ENCODE peak calls at places on chromosomes 4 and X, in four cellular contexts. One of them, this sample, is unnamed.

GRCh38 chr4:141772838-141773237 is 136.5 kb downstream of the IL15 start:
- DNase-seq in hepatic stellate cell: no peak
- DNase-seq in IMR-90: no peak
- DNase-seq in HTR-8/SVneo: no peak
- DNase-seq in this sample: no peak

GRCh38 chrX:139831689-139832456 is 101.0 kb downstream of the ATP11C start:
- DNase-seq in hepatic stellate cell: peak
- DNase-seq in IMR-90: peak
- DNase-seq in HTR-8/SVneo: peak
- DNase-seq in this sample: peak

GRCh38 chr4:169404959-169405358 is 134.2 kb upstream of the SH3RF1 start:
- DNase-seq in HTR-8/SVneo: no peak
- DNase-seq in IMR-90: peak
- DNase-seq in hepatic stellate cell: no peak
- DNase-seq in this sample: no peak

GRCh38 chr4:139142980-139143379 is 34.0 kb downstream of the ELF2 start:
- DNase-seq in IMR-90: no peak
- DNase-seq in HTR-8/SVneo: no peak
- DNase-seq in hepatic stellate cell: no peak
- DNase-seq in this sample: no peak

GRCh38 chrX:79065696-79066095 is 78.8 kb upstream of the GPR174 start:
- DNase-seq in hepatic stellate cell: no peak
- DNase-seq in IMR-90: no peak
- DNase-seq in HTR-8/SVneo: no peak
- DNase-seq in this sample: no peak

GRCh38 chr4:168585168-168586091 is 88.6 kb downstream of the PALLD start:
- DNase-seq in IMR-90: peak
- DNase-seq in hepatic stellate cell: peak
- DNase-seq in HTR-8/SVneo: peak
- DNase-seq in this sample: peak

GRCh38 chr4:2081540-2081939 is 22.4 kb downstream of the NAT8L start:
- DNase-seq in hepatic stellate cell: no peak
- DNase-seq in HTR-8/SVneo: no peak
- DNase-seq in IMR-90: no peak
- DNase-seq in this sample: no peak

GRCh38 chr4:181613210-181613609 is 630.0 kb upstream of the TENM3 start:
- DNase-seq in IMR-90: no peak
- DNase-seq in HTR-8/SVneo: no peak
- DNase-seq in hepatic stellate cell: no peak
- DNase-seq in this sample: no peak

GRCh38 chr4:66929748-66930147 is 615.6 kb downstream of the CENPC start:
- DNase-seq in hepatic stellate cell: no peak
- DNase-seq in IMR-90: no peak
- DNase-seq in HTR-8/SVneo: no peak
- DNase-seq in this sample: no peak

GRCh38 chr4:47945930-47946726 is 31.7 kb upstream of the NFXL1 start:
- DNase-seq in HTR-8/SVneo: no peak
- DNase-seq in hepatic stellate cell: no peak
- DNase-seq in IMR-90: no peak
- DNase-seq in this sample: no peak